ENCODE peak calls at places on chromosomes 5 and 9, in ten cellular contexts. R, V, N, Y, F, W, D, H, K and L are unnamed samples.

GRCh38 chr9:37999501-38000189 is 69.4 kb downstream of the SHB start:
- DNase-seq in R (no peak), V (no peak), N (no peak), Y (no peak), F (no peak), W (peak; percentile 75), D (no peak), H (no peak), K (no peak), L (peak; percentile 61)

GRCh38 chr5:132687995-132688394 is 14.2 kb downstream of the IL4 start:
- DNase-seq in R (no peak), V (no peak), N (no peak), Y (no peak), F (no peak), W (no peak), D (no peak), H (peak; percentile 54), K (peak; percentile 50), L (no peak)

GRCh38 chr9:127135056-127135745 is 12.8 kb upstream of the ANGPTL2 start:
- DNase-seq in R (no peak), V (no peak), N (no peak), Y (no peak), F (no peak), W (no peak), D (no peak), H (no peak), K (no peak), L (no peak)

GRCh38 chr9:20636883-20637440 is 14.7 kb upstream of the MLLT3 start:
- DNase-seq in R (peak; percentile 37), V (no peak), N (no peak), Y (no peak), F (no peak), W (no peak), D (no peak), H (no peak), K (no peak), L (peak; percentile 47)

GRCh38 chr5:154829589-154830218 is 20.7 kb downstream of the FAXDC2 start:
- DNase-seq in R (no peak), V (no peak), N (peak; percentile 23), Y (no peak), F (no peak), W (no peak), D (no peak), H (peak; percentile 27), K (peak; percentile 20), L (peak; percentile 60)

GRCh38 chr9:14346301-14346721 is 32.4 kb upstream of the NFIB start:
- DNase-seq in R (no peak), V (no peak), N (no peak), Y (no peak), F (no peak), W (no peak), D (no peak), H (no peak), K (no peak), L (no peak)

GRCh38 chr5:76716456-76717157 is 681 bp downstream of the F2R start:
- DNase-seq in R (peak; percentile 70), V (no peak), N (no peak), Y (no peak), F (no peak), W (no peak), D (no peak), H (no peak), K (no peak), L (no peak)

GRCh38 chr5:127492854-127493738 is 24.3 kb upstream of the PRRC1 start:
- DNase-seq in R (peak; percentile 73), V (peak; percentile 38), N (peak; percentile 44), Y (peak; percentile 43), F (peak; percentile 60), W (no peak), D (no peak), H (peak; percentile 54), K (no peak), L (peak; percentile 36)

GRCh38 chr5:172616730-172617129 is 24.3 kb upstream of the NEURL1B start:
- DNase-seq in R (no peak), V (no peak), N (no peak), Y (no peak), F (no peak), W (no peak), D (no peak), H (no peak), K (no peak), L (peak; percentile 49)

GRCh38 chr5:105952875-105953274 is 1717.9 kb downstream of the EFNA5 start:
- DNase-seq in R (peak; percentile 32), V (no peak), N (no peak), Y (peak; percentile 21), F (peak; percentile 96), W (no peak), D (no peak), H (no peak), K (no peak), L (peak; percentile 47)

GRCh38 chr5:50300878-50301277 is 140.2 kb downstream of the EMB start:
- DNase-seq in R (no peak), V (no peak), N (no peak), Y (no peak), F (no peak), W (no peak), D (no peak), H (no peak), K (no peak), L (no peak)